ENCODE peak calls at places on chromosomes 4 and X, in six cellular contexts. W, V, U, O, A and L are unnamed samples.

GRCh38 chr4:14334166-14334565 is 668.1 kb upstream of the CPEB2 start:
- DNase-seq in U (no peak), W (no peak), A (no peak), V (no peak), O (no peak), L (no peak)

GRCh38 chr4:84582988-84583870 is at the start of gene CDS1:
- DNase-seq in W (peak; percentile 36), O (peak; percentile 65), U (peak; percentile 84), V (peak; percentile 3), A (peak; percentile 53), L (peak; percentile 18)

GRCh38 chr4:84499065-84499982 is at the start of gene NKX6-1:
- DNase-seq in A (no peak), U (peak; percentile 79), V (peak; percentile 56), O (no peak), W (peak; percentile 58), L (peak; percentile 91)

GRCh38 chr4:120853101-120853940 is 69.2 kb downstream of the PRDM5 start:
- DNase-seq in V (no peak), O (no peak), A (no peak), W (no peak), U (no peak), L (no peak)

GRCh38 chr4:77158487-77158861 is 1.5 kb downstream of the CCNG2 start:
- DNase-seq in A (peak; percentile 51), U (peak; percentile 49), W (peak; percentile 26), O (no peak), V (no peak), L (no peak)

GRCh38 chr4:66000500-66001117 is 330.3 kb upstream of the EPHA5 start:
- DNase-seq in V (no peak), W (no peak), U (no peak), A (no peak), O (no peak), L (no peak)

GRCh38 chr4:68373513-68373912 is 23.6 kb upstream of the YTHDC1 start:
- DNase-seq in V (no peak), U (peak; percentile 67), W (peak; percentile 72), A (peak; percentile 59), O (peak; percentile 76), L (peak; percentile 72)

GRCh38 chrX:108736509-108737479 is at the start of gene IRS4:
- DNase-seq in V (peak; percentile 11), A (no peak), W (no peak), U (peak; percentile 86), O (peak; percentile 47), L (peak; percentile 30)

GRCh38 chrX:20951016-20951795 is 423.0 kb upstream of the CNKSR2 start:
- DNase-seq in U (no peak), A (no peak), V (no peak), O (no peak), W (no peak), L (no peak)

GRCh38 chrX:68910743-68911142 is 81.9 kb downstream of the EFNB1 start:
- DNase-seq in O (no peak), U (no peak), V (no peak), A (no peak), W (no peak), L (no peak)

GRCh38 chr4:102562995-102563394 is 61.8 kb downstream of the NFKB1 start:
- DNase-seq in V (no peak), W (no peak), A (no peak), U (no peak), O (no peak), L (no peak)

GRCh38 chr4:51843309-51844156 is 580 bp downstream of the DCUN1D4 start:
- DNase-seq in U (peak; percentile 80), A (peak; percentile 81), V (peak; percentile 79), W (peak; percentile 86), O (peak; percentile 88), L (peak; percentile 99)

GRCh38 chr4:23728393-23728792 is 161.5 kb downstream of the PPARGC1A start:
- DNase-seq in W (no peak), V (peak; percentile 89), O (no peak), A (no peak), U (no peak), L (peak; percentile 25)

GRCh38 chrX:111349934-111350333 is 62.1 kb downstream of the DCX start:
- DNase-seq in V (no peak), O (no peak), W (no peak), U (no peak), A (no peak), L (no peak)

GRCh38 chr4:99087887-99088484 is 602 bp downstream of the ADH5 start:
- DNase-seq in W (peak; percentile 75), A (peak; percentile 52), U (peak; percentile 82), O (peak; percentile 81), V (peak; percentile 85), L (peak; percentile 53)

DNA sequence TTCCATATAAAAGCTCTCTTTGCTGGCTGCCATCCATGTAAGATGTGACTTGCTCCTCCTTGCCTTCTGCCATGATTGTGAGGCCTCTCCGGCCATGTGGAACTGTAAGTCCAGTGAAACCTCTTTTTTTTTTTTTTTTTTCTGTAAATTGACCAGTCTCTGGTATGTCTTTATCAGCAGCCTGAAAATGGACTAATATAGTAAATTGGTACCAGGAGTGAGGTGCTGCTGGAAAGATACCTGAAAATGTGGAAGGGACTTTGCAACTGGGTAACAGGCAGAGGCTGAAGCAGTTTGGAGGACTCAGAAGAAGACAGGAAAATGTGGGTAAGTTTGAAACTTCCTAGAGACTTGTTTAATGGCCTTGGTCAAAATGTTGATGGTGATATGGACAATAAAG is 124.3 kb upstream of the AADAT start:
- DNase-seq in U (no peak), A (no peak), V (no peak), O (no peak), W (no peak), L (no peak)
- H3K9me3 ChIP-seq in U (no peaks in the 10 kb centered on the region), A (no peaks in the 10 kb centered on the region), V (peaks cover 40% of the 10 kb centered on the region), O (no peaks in the 10 kb centered on the region), W (no peaks in the 10 kb centered on the region), L (no peaks in the 10 kb centered on the region)

DNA sequence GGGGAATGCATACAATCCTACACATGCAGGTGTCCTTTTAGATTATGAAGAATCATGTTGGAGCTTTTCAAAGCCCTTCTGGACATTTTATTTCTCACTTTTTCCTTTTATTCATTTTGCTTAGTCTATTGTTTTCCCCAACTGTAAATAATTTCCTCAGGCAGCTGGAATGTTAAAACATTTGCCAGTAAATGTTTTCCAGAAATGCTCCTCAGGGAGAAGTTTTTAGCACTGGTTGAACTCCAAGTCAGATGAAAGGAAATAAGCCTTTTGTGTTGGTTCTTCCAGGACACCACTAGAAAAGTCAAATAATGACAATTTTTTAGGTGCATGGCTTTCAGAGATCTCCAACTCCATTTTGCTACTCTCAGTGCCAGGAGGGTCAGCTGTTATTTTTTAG is 128.0 kb downstream of the IL13RA2 start:
- DNase-seq in V (no peak), U (no peak), W (no peak), A (no peak), O (no peak), L (no peak)
- H3K36me3 ChIP-seq in V (no peaks in the 10 kb centered on the region), U (no peaks in the 10 kb centered on the region), W (no peaks in the 10 kb centered on the region), A (no peaks in the 10 kb centered on the region), O (no peaks in the 10 kb centered on the region), L (no peaks in the 10 kb centered on the region)

DNA sequence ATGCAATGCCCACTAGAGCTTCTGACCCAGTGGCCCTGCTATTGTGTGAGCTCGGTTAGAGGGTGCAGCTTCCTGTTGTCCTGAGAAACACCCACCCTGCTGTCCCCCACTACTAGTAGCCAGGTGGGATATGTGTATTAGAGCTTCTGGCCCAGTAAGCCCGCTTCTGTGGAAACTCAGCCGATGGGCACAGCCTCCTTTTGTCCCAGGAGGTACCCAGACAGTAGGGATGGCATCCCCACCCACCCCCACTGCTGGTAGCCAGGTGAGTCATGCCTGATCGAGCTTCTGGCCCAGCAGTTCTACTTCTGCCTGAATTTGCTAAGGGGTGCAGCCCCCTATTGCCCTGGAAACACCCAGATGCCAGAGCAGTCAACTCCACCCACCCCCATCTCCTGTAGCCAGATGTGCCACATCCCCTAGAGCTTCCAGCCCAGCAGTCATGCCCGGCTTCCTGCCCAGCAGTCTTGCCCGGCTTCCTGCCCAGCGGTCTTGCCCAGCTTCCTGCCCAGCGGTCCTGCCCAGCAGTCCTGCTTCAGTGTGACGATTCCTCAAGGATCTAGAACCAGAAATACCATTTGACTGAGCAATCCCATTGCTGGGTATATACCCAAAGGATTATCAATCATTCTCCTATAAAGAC is 162.7 kb upstream of the KLF8 start:
- DNase-seq in U (no peak), A (no peak), W (no peak), V (no peak), O (peak; percentile 32), L (no peak)
- H3K9me3 ChIP-seq in U (no peaks in the 10 kb centered on the region), A (no peaks in the 10 kb centered on the region), W (no peaks in the 10 kb centered on the region), V (peaks cover 5% of the 10 kb centered on the region), O (no peaks in the 10 kb centered on the region), L (no peaks in the 10 kb centered on the region)

GRCh38 chr4:150814873-150815272 is 200.2 kb downstream of the LRBA start:
- DNase-seq in A (no peak), V (no peak), U (no peak), O (no peak), W (no peak), L (no peak)
- H3K36me3 ChIP-seq in A (no peaks in the 10 kb centered on the region), V (peaks cover 2% of the 10 kb centered on the region), U (no peaks in the 10 kb centered on the region), O (no peaks in the 10 kb centered on the region), W (no peaks in the 10 kb centered on the region), L (no peaks in the 10 kb centered on the region)

GRCh38 chrX:104918122-104918521 is 302.4 kb downstream of the TEX13A start:
- DNase-seq in V (no peak), U (no peak), A (no peak), W (no peak), O (no peak), L (no peak)

GRCh38 chrX:104921606-104922205 is 298.8 kb downstream of the TEX13A start:
- DNase-seq in A (no peak), U (no peak), V (no peak), O (peak; percentile 53), W (no peak), L (peak; percentile 3)

GRCh38 chrX:104922206-104922621 is 298.3 kb downstream of the TEX13A start:
- DNase-seq in A (peak; percentile 39), V (peak; percentile 69), O (peak; percentile 74), U (peak; percentile 63), W (peak; percentile 84), L (peak; percentile 57)
- H3K9me3 ChIP-seq in A (no peaks in the 10 kb centered on the region), V (no peaks in the 10 kb centered on the region), O (no peaks in the 10 kb centered on the region), U (no peaks in the 10 kb centered on the region), W (no peaks in the 10 kb centered on the region), L (no peaks in the 10 kb centered on the region)

DNA sequence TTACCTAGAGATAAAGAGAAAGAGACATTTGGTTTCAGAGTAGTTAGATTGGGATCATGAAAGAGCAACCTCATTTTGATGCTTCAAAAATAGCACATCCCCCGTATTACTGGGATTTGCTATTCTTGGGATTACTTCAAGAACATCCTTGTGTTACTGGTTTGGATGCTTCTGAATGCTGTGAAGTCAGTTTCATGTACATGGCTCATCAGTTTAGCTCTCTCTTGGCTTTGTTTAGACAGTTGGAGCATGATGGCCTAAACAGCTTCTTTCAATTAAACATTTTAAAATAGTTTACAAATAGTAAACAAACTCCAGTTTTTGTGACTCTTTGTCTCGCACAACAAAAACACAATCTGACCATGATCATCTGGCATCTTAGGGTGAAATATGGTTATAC is 23.9 kb downstream of the HTT start:
- DNase-seq in V (no peak), W (no peak), O (no peak), U (no peak), A (no peak), L (no peak)
- H3K36me3 ChIP-seq in V (peaks cover 57% of the 10 kb centered on the region), W (peaks cover 21% of the 10 kb centered on the region), O (no peaks in the 10 kb centered on the region), U (no peaks in the 10 kb centered on the region), A (peaks cover 13% of the 10 kb centered on the region), L (no peaks in the 10 kb centered on the region)